ENCODE peak calls at places on chromosomes 11 and 22, in four cellular contexts. J, X, E and D are unnamed samples.

GRCh38 chr11:7559404-7560283 is 45.8 kb downstream of the PPFIBP2 start:
- DNase-seq in J (peak), X (no peak), E (no peak), D (no peak)

GRCh38 chr11:2180775-2181370 is 9.3 kb upstream of the TH start:
- DNase-seq in J (no peak), X (no peak), E (no peak), D (no peak)

GRCh38 chr11:74004694-74005615 is 3.9 kb downstream of the UCP3 start:
- DNase-seq in J (no peak), X (no peak), E (no peak), D (no peak)

GRCh38 chr11:73965076-73965763 is 14.4 kb downstream of the DNAJB13 start:
- DNase-seq in J (no peak), X (no peak), E (no peak), D (no peak)

GRCh38 chr11:118144869-118145268 is 7.8 kb downstream of the SCN4B start:
- DNase-seq in J (no peak), X (no peak), E (no peak), D (no peak)

GRCh38 chr22:46007848-46008261 is 30.9 kb upstream of the WNT7B start:
- DNase-seq in J (no peak), X (no peak), E (no peak), D (no peak)

GRCh38 chr11:66854729-66855211 is 2.1 kb upstream of the LRFN4 start:
- DNase-seq in J (no peak), X (no peak), E (no peak), D (no peak)

GRCh38 chr11:2574553-2575535 is 125.0 kb downstream of the KCNQ1OT1 start:
- DNase-seq in J (no peak), X (no peak), E (no peak), D (no peak)

GRCh38 chr22:32531955-32532818 is 57.6 kb downstream of the FBXO7 start:
- DNase-seq in J (no peak), X (peak), E (no peak), D (no peak)

GRCh38 chr22:39558254-39558727 is 12.3 kb upstream of the CACNA1I start:
- DNase-seq in J (no peak), X (no peak), E (no peak), D (no peak)

GRCh38 chr11:17476317-17477083 is at the start of gene ABCC8:
- DNase-seq in J (no peak), X (no peak), E (no peak), D (no peak)

GRCh38 chr11:2151500-2152257 is 9.3 kb downstream of the INS start:
- DNase-seq in J (no peak), X (peak), E (peak), D (peak)

GRCh38 chr11:65663634-65664200 is 1.0 kb upstream of the RELA start:
- DNase-seq in J (no peak), X (no peak), E (no peak), D (no peak)

GRCh38 chr11:61124574-61125309 is 22.5 kb downstream of the CD5 start:
- DNase-seq in J (no peak), X (no peak), E (no peak), D (no peak)

GRCh38 chr22:24066872-24067271 is 55.8 kb downstream of the CABIN1 start:
- DNase-seq in J (no peak), X (no peak), E (no peak), D (no peak)

GRCh38 chr11:47340980-47341775 is 11.3 kb downstream of the MYBPC3 start:
- DNase-seq in J (no peak), X (no peak), E (no peak), D (no peak)

GRCh38 chr11:57903441-57904123 is 120.1 kb upstream of the OR9Q1 start:
- DNase-seq in J (no peak), X (no peak), E (no peak), D (peak)

GRCh38 chr11:12064136-12064953 is 46.0 kb upstream of the MICAL2 start:
- DNase-seq in J (no peak), X (no peak), E (no peak), D (no peak)

GRCh38 chr11:36296925-36297604 is 977 bp downstream of the PRR5L start:
- DNase-seq in J (no peak), X (no peak), E (no peak), D (no peak)

GRCh38 chr11:126679033-126679432 is 321.5 kb downstream of the KIRREL3 start:
- DNase-seq in J (no peak), X (no peak), E (no peak), D (no peak)

GRCh38 chr22:38957046-38957770 is at the start of gene APOBEC3A:
- DNase-seq in J (no peak), X (no peak), E (no peak), D (no peak)

GRCh38 chr22:20080776-20081654 is 974 bp downstream of the DGCR8 start:
- DNase-seq in J (no peak), X (peak), E (peak), D (no peak)

GRCh38 chr11:89477175-89477574 is 14.0 kb downstream of the NOX4 start:
- DNase-seq in J (no peak), X (peak), E (no peak), D (peak)

GRCh38 chr11:55457641-55458040 is 89.9 kb downstream of the OR4A15 start:
- DNase-seq in J (no peak), X (no peak), E (no peak), D (no peak)

GRCh38 chr11:23976776-23977380 is 520.0 kb upstream of the LUZP2 start:
- DNase-seq in J (no peak), X (no peak), E (no peak), D (no peak)

GRCh38 chr11:47524200-47524874 is 28.6 kb downstream of the CELF1 start:
- DNase-seq in J (no peak), X (no peak), E (no peak), D (no peak)

GRCh38 chr22:32557424-32557823 is 82.8 kb downstream of the FBXO7 start:
- DNase-seq in J (no peak), X (no peak), E (no peak), D (no peak)

GRCh38 chr11:2777871-2778629 is 78.3 kb upstream of the KCNQ1OT1 start:
- DNase-seq in J (no peak), X (no peak), E (no peak), D (no peak)

GRCh38 chr22:16957781-16958180 is 50.2 kb downstream of the GAB4 start:
- DNase-seq in J (no peak), X (no peak), E (no peak), D (no peak)

GRCh38 chr22:47393191-47393590 is 630.7 kb downstream of the TBC1D22A start:
- DNase-seq in J (no peak), X (no peak), E (no peak), D (no peak)

GRCh38 chr11:59728913-59729312 is 15.3 kb upstream of the OR10V1 start:
- DNase-seq in J (no peak), X (no peak), E (no peak), D (no peak)

GRCh38 chr11:30489513-30489912 is 96.6 kb downstream of the MPPED2 start:
- DNase-seq in J (no peak), X (no peak), E (no peak), D (no peak)

GRCh38 chr11:115505165-115505564 is 950 bp upstream of the CADM1 start:
- DNase-seq in J (no peak), X (no peak), E (no peak), D (no peak)

GRCh38 chr11:102241026-102241425 is 76.3 kb upstream of the BIRC3 start:
- DNase-seq in J (no peak), X (no peak), E (no peak), D (no peak)

GRCh38 chr22:38921126-38921525 is 36.3 kb upstream of the APOBEC3A start:
- DNase-seq in J (no peak), X (no peak), E (no peak), D (peak)

GRCh38 chr11:11860103-11860979 is 18.6 kb downstream of the USP47 start:
- DNase-seq in J (no peak), X (no peak), E (no peak), D (no peak)

GRCh38 chr11:68387840-68388239 is 72.7 kb upstream of the PPP6R3 start:
- DNase-seq in J (no peak), X (no peak), E (no peak), D (no peak)

DNA sequence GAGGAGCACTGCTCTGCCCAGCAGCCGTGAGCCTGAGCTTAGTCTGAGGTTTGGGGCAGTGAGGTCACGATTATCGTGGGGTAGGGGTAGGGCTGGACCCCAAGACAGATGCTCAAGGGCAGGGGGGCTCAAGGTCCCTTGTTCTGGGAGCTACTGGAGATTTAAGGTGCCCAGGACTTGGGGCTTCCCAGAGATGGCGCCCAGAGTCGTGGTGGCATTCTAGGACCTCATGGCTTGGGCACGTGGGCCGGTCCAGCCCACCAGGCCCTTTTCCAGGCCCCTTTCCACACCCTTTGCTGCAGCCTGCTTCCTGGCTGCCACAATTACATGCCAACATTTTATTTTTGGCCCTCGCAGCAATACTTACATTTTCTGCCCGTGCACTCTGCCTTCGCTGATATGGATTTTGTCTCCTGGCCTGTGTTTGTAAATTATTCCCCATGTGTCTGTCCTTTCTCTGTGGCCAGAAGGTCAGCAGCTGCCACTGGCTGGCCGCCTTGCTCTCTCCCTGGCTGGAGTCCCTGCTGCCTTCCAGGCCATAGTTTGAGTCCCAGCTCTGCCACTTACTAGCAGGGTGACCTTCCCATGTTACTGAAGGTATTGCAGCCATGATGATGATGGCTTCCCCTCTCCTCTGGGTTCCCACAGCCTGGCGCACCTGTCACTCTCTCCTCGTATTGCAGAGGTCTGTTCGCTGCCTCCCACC is 11.2 kb downstream of the MB start:
- DNase-seq in J (no peak), X (no peak), E (no peak), D (no peak)
- TF ChIP-seq ZNF274 in J (no peak), X (no peak), E (no peak), D (no peak)

GRCh38 chr22:49632199-49633009 is 195.3 kb downstream of the BRD1 start:
- DNase-seq in J (no peak), X (peak), E (peak), D (peak)
- H3K4me3 ChIP-seq in J (no peak), X (peak), E (peak), D (peak)

DNA sequence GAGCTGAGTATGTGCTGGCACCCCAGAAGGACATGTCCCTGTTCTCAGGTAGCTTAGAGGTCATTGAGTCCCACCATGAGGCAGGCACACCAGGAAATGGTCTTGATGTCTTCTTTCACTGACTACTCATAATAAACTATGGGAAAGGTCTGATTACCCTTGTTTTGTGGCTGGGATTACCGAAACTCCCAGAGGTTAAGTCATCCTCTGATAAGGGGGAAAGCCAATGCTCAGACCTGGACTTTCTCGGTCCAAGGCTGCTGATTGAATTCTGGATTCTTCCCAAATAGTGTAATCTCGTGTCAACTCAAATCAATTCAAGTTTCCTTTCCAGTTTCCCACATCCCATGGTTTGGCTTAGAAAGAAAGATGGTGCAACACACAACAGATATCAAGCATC is 3.7 kb upstream of the CD44 start:
- DNase-seq in J (no peak), X (no peak), E (no peak), D (no peak)
- TF ChIP-seq ZNF274 in J (no peak), X (no peak), E (no peak), D (no peak)

GRCh38 chr11:93117578-93117964 is 80.2 kb downstream of the SLC36A4 start:
- DNase-seq in J (no peak), X (no peak), E (no peak), D (no peak)

GRCh38 chr11:93122535-93122934 is 75.3 kb downstream of the SLC36A4 start:
- DNase-seq in J (no peak), X (no peak), E (no peak), D (no peak)

GRCh38 chr11:93113824-93114223 is 84.0 kb downstream of the SLC36A4 start:
- DNase-seq in J (no peak), X (no peak), E (no peak), D (no peak)

DNA sequence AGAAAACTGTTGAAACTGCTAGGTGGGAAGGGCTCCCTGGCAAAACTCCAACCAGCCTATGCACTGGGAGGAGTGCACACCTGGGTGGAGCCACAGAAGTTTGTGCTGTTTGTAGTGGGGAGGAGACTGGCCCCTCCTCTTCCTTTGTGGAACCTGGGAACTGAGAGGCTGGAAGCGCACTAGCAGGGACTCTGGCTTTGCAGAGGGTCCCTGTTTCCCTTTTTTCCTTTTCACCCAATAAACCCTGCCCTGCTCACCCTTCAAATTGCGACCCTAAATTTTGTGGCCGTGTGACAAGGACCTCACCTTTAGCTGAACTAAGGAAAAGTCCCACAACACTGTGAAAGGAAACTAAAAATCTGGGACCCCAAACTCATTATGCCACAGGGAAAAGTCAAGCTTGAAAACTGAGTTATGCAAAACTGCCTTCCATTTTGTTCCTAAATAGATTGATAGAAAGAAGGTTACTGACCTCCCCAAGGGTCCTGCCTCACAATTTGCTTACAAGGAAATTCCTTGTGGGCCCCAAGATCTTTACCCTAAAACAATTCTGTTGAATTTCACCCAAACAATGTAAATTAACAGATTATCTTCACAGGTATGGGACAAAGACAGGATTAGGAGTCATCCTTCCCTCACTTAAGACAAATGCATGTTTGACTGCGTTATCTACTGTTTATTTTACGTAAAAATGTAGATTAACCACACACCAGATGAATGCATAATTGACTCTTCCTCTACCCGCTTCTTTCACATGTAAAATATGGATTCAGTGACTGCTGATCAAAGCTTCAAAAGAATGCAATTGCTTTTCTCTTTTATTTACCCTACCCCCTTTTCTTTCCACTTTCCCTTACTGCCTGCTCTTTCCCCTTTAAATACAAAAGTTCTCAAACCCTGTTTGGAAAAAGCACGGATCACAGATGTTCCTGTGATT is 80.9 kb downstream of the SLC36A4 start:
- DNase-seq in J (no peak), X (no peak), E (no peak), D (no peak)
- H3K4me3 ChIP-seq in J (no peak), X (no peak), E (no peak), D (no peak)

GRCh38 chr11:133904818-133905515 is 51.8 kb downstream of the IGSF9B start:
- DNase-seq in J (no peak), X (no peak), E (no peak), D (no peak)
- TF ChIP-seq ZNF274 in J (no peak), X (no peak), E (no peak), D (no peak)

GRCh38 chr11:124644426-124645280 is 22.0 kb downstream of the TBRG1 start:
- DNase-seq in J (no peak), X (peak), E (peak), D (peak)
- H3K4me3 ChIP-seq in J (no peak), X (no peak), E (no peak), D (no peak)

GRCh38 chr22:41922940-41923594 is 3.5 kb downstream of the TNFRSF13C start:
- DNase-seq in J (no peak), X (no peak), E (no peak), D (no peak)
- TF ChIP-seq ZNF274 in J (no peak), X (no peak), E (no peak), D (no peak)

DNA sequence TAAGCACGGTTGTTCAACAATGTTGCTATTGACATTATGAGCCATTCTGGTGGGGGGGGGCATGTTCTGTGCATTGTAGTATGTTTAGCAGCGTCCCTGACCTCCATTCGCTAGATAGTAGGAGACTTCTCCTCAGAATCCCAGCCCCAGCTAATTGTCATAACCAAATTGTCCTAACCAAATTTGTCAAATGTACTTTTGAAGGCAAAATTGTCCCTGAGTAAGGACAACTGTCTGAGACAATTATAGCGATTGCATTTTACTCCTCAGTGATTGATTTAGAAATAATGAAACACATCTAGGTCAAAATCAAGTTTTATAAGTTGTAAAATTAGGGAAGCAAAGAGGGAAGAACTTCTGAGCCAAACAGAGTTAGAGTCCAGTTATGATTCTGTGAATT is 541.8 kb upstream of the CHORDC1 start:
- DNase-seq in J (no peak), X (no peak), E (no peak), D (no peak)
- H3K4me3 ChIP-seq in J (no peak), X (no peak), E (no peak), D (no peak)

GRCh38 chr11:132846080-132846479 is 686.2 kb downstream of the OPCML start:
- DNase-seq in J (no peak), X (no peak), E (no peak), D (no peak)

GRCh38 chr11:132840660-132841059 is 691.6 kb downstream of the OPCML start:
- DNase-seq in J (no peak), X (no peak), E (no peak), D (no peak)

GRCh38 chr11:132848336-132848735 is 684.0 kb downstream of the OPCML start:
- DNase-seq in J (no peak), X (no peak), E (no peak), D (no peak)

GRCh38 chr11:132840220-132840619 is 692.1 kb downstream of the OPCML start:
- DNase-seq in J (no peak), X (no peak), E (no peak), D (no peak)

GRCh38 chr11:132844956-132845355 is 687.3 kb downstream of the OPCML start:
- DNase-seq in J (no peak), X (no peak), E (no peak), D (no peak)
- TF ChIP-seq ZNF274 in J (no peak), X (no peak), E (no peak), D (no peak)